ENCODE peak calls at places on chromosomes 16 and 17, in eight cellular contexts. One of them, this sample, is unnamed.
A peak's percentile ranks its signal among the peaks of the same experiment; 100 is the strongest.

GRCh38 chr16:87017388-87018012 is 299.7 kb downstream of the C16orf95 start:
- DNase-seq in HepG2: no peak
- DNase-seq in HCT116: peak; percentile 80
- DNase-seq in SK-N-SH: no peak
- DNase-seq in GM12878: no peak
- DNase-seq in K562: no peak
- DNase-seq in H1: no peak
- DNase-seq in A549: peak; percentile 84
- DNase-seq in this sample: peak; percentile 88

GRCh38 chr17:63024716-63025115 is 58.7 kb downstream of the TANC2 start:
- DNase-seq in H1: no peak
- DNase-seq in K562: no peak
- DNase-seq in SK-N-SH: no peak
- DNase-seq in GM12878: no peak
- DNase-seq in HepG2: no peak
- DNase-seq in HCT116: no peak
- DNase-seq in A549: no peak
- DNase-seq in this sample: no peak

GRCh38 chr16:19704321-19705130 is 13.5 kb downstream of the KNOP1 start:
- DNase-seq in K562: no peak
- DNase-seq in GM12878: no peak
- DNase-seq in A549: peak; percentile 28
- DNase-seq in HCT116: no peak
- DNase-seq in H1: no peak
- DNase-seq in HepG2: no peak
- DNase-seq in SK-N-SH: no peak
- DNase-seq in this sample: peak; percentile 79

GRCh38 chr16:88730632-88731607 is 24.6 kb downstream of the CTU2 start:
- DNase-seq in H1: no peak
- DNase-seq in SK-N-SH: peak; percentile 90
- DNase-seq in HepG2: no peak
- DNase-seq in K562: no peak
- DNase-seq in HCT116: no peak
- DNase-seq in A549: no peak
- DNase-seq in GM12878: no peak
- DNase-seq in this sample: no peak

GRCh38 chr16:15765880-15766279 is 90.9 kb downstream of the MYH11 start:
- DNase-seq in SK-N-SH: peak; percentile 64
- DNase-seq in GM12878: peak; percentile 74
- DNase-seq in K562: peak; percentile 45
- DNase-seq in HepG2: peak; percentile 73
- DNase-seq in A549: peak; percentile 58
- DNase-seq in H1: no peak
- DNase-seq in HCT116: peak; percentile 55
- DNase-seq in this sample: peak; percentile 44

GRCh38 chr16:50684823-50685455 is 3.8 kb upstream of the SNX20 start:
- DNase-seq in A549: no peak
- DNase-seq in SK-N-SH: no peak
- DNase-seq in GM12878: no peak
- DNase-seq in K562: no peak
- DNase-seq in HCT116: no peak
- DNase-seq in HepG2: no peak
- DNase-seq in H1: no peak
- DNase-seq in this sample: no peak

GRCh38 chr16:53123753-53124152 is 69.0 kb downstream of the CHD9 start:
- DNase-seq in SK-N-SH: no peak
- DNase-seq in HCT116: no peak
- DNase-seq in K562: no peak
- DNase-seq in A549: no peak
- DNase-seq in H1: no peak
- DNase-seq in GM12878: no peak
- DNase-seq in HepG2: no peak
- DNase-seq in this sample: no peak

GRCh38 chr16:11379420-11379819 is 34.2 kb downstream of the RMI2 start:
- DNase-seq in HCT116: no peak
- DNase-seq in A549: no peak
- DNase-seq in GM12878: peak; percentile 71
- DNase-seq in SK-N-SH: no peak
- DNase-seq in K562: no peak
- DNase-seq in HepG2: no peak
- DNase-seq in H1: no peak
- DNase-seq in this sample: no peak

GRCh38 chr16:81385031-81385756 is 59.4 kb upstream of the CMIP start:
- DNase-seq in GM12878: no peak
- DNase-seq in A549: no peak
- DNase-seq in K562: no peak
- DNase-seq in HepG2: no peak
- DNase-seq in SK-N-SH: no peak
- DNase-seq in HCT116: no peak
- DNase-seq in H1: no peak
- DNase-seq in this sample: peak; percentile 91

GRCh38 chr17:58759522-58759921 is 3.9 kb downstream of the PPM1E start:
- DNase-seq in SK-N-SH: peak; percentile 68
- DNase-seq in A549: no peak
- DNase-seq in K562: no peak
- DNase-seq in HCT116: no peak
- DNase-seq in HepG2: no peak
- DNase-seq in GM12878: no peak
- DNase-seq in H1: no peak
- DNase-seq in this sample: no peak

GRCh38 chr16:27945233-27945975 is 118.1 kb downstream of the GSG1L start:
- DNase-seq in K562: no peak
- DNase-seq in HepG2: no peak
- DNase-seq in GM12878: no peak
- DNase-seq in SK-N-SH: peak; percentile 46
- DNase-seq in HCT116: no peak
- DNase-seq in H1: no peak
- DNase-seq in A549: no peak
- DNase-seq in this sample: no peak

GRCh38 chr17:76000016-76000754 is 470 bp upstream of the CDK3 start:
- DNase-seq in GM12878: no peak
- DNase-seq in SK-N-SH: peak; percentile 98
- DNase-seq in HepG2: peak; percentile 66
- DNase-seq in K562: peak; percentile 91
- DNase-seq in A549: peak; percentile 73
- DNase-seq in H1: peak; percentile 62
- DNase-seq in HCT116: peak; percentile 33
- DNase-seq in this sample: peak; percentile 40

GRCh38 chr17:64115871-64116534 is 13.9 kb downstream of the ERN1 start:
- DNase-seq in A549: peak; percentile 34
- DNase-seq in HCT116: no peak
- DNase-seq in HepG2: no peak
- DNase-seq in H1: no peak
- DNase-seq in SK-N-SH: no peak
- DNase-seq in K562: no peak
- DNase-seq in GM12878: no peak
- DNase-seq in this sample: no peak

GRCh38 chr16:85353013-85353412 is 240.7 kb upstream of the CIBAR2 start:
- DNase-seq in HCT116: no peak
- DNase-seq in H1: no peak
- DNase-seq in SK-N-SH: no peak
- DNase-seq in A549: no peak
- DNase-seq in GM12878: no peak
- DNase-seq in HepG2: no peak
- DNase-seq in K562: no peak
- DNase-seq in this sample: no peak

GRCh38 chr16:85352221-85352620 is 239.9 kb upstream of the CIBAR2 start:
- DNase-seq in SK-N-SH: no peak
- DNase-seq in HepG2: no peak
- DNase-seq in H1: no peak
- DNase-seq in GM12878: no peak
- DNase-seq in A549: no peak
- DNase-seq in K562: no peak
- DNase-seq in HCT116: no peak
- DNase-seq in this sample: peak; percentile 26

GRCh38 chr16:85355515-85355837 is 243.2 kb upstream of the CIBAR2 start:
- DNase-seq in HepG2: no peak
- DNase-seq in HCT116: no peak
- DNase-seq in A549: no peak
- DNase-seq in SK-N-SH: no peak
- DNase-seq in GM12878: no peak
- DNase-seq in K562: no peak
- DNase-seq in H1: no peak
- DNase-seq in this sample: no peak

GRCh38 chr16:85354623-85355514 is 242.6 kb upstream of the CIBAR2 start:
- DNase-seq in H1: no peak
- DNase-seq in A549: no peak
- DNase-seq in HepG2: no peak
- DNase-seq in K562: peak; percentile 92
- DNase-seq in HCT116: no peak
- DNase-seq in SK-N-SH: peak; percentile 79
- DNase-seq in GM12878: no peak
- DNase-seq in this sample: no peak

GRCh38 chr16:85353839-85354622 is 241.8 kb upstream of the CIBAR2 start:
- DNase-seq in HCT116: no peak
- DNase-seq in K562: no peak
- DNase-seq in H1: no peak
- DNase-seq in HepG2: no peak
- DNase-seq in GM12878: no peak
- DNase-seq in SK-N-SH: no peak
- DNase-seq in A549: no peak
- DNase-seq in this sample: no peak
- H3K27ac ChIP-seq in HCT116: peak overlapping the region; percentile 9
- H3K27ac ChIP-seq in K562: peak overlapping the region; percentile 8
- H3K27ac ChIP-seq in H1: no peak overlapping the region
- H3K27ac ChIP-seq in HepG2: no peak overlapping the region
- H3K27ac ChIP-seq in GM12878: no peak overlapping the region
- H3K27ac ChIP-seq in SK-N-SH: peak overlapping the region; percentile 47
- H3K27ac ChIP-seq in A549: no peak overlapping the region
- H3K27ac ChIP-seq in this sample: no peak overlapping the region

GRCh38 chr17:73359255-73359816 is 47.5 kb upstream of the CDC42EP4 start:
- DNase-seq in HCT116: no peak
- DNase-seq in K562: no peak
- DNase-seq in H1: no peak
- DNase-seq in SK-N-SH: no peak
- DNase-seq in HepG2: no peak
- DNase-seq in A549: no peak
- DNase-seq in GM12878: no peak
- DNase-seq in this sample: no peak

GRCh38 chr17:73357981-73358380 is 46.2 kb upstream of the CDC42EP4 start:
- DNase-seq in A549: no peak
- DNase-seq in HCT116: no peak
- DNase-seq in GM12878: no peak
- DNase-seq in SK-N-SH: no peak
- DNase-seq in H1: no peak
- DNase-seq in K562: no peak
- DNase-seq in HepG2: no peak
- DNase-seq in this sample: no peak

GRCh38 chr17:73358668-73359067 is 46.9 kb upstream of the CDC42EP4 start:
- DNase-seq in GM12878: no peak
- DNase-seq in A549: no peak
- DNase-seq in HepG2: no peak
- DNase-seq in H1: no peak
- DNase-seq in SK-N-SH: no peak
- DNase-seq in K562: no peak
- DNase-seq in HCT116: no peak
- DNase-seq in this sample: no peak

GRCh38 chr17:73360961-73361761 is 49.4 kb upstream of the CDC42EP4 start:
- DNase-seq in K562: no peak
- DNase-seq in H1: no peak
- DNase-seq in GM12878: no peak
- DNase-seq in HepG2: no peak
- DNase-seq in A549: no peak
- DNase-seq in HCT116: no peak
- DNase-seq in SK-N-SH: no peak
- DNase-seq in this sample: no peak

GRCh38 chr17:73359987-73360410 is 48.2 kb upstream of the CDC42EP4 start:
- DNase-seq in H1: peak; percentile 59
- DNase-seq in HCT116: peak; percentile 59
- DNase-seq in K562: no peak
- DNase-seq in SK-N-SH: peak; percentile 63
- DNase-seq in HepG2: peak; percentile 72
- DNase-seq in GM12878: no peak
- DNase-seq in A549: no peak
- DNase-seq in this sample: no peak
- H3K4me3 ChIP-seq in H1: peak overlapping the region; percentile 34
- H3K4me3 ChIP-seq in HCT116: peak overlapping the region; percentile 1
- H3K4me3 ChIP-seq in K562: no peak overlapping the region
- H3K4me3 ChIP-seq in SK-N-SH: no peak overlapping the region
- H3K4me3 ChIP-seq in HepG2: no peak overlapping the region
- H3K4me3 ChIP-seq in GM12878: no peak overlapping the region
- H3K4me3 ChIP-seq in A549: no peak overlapping the region
- H3K4me3 ChIP-seq in this sample: no peak overlapping the region

DNA sequence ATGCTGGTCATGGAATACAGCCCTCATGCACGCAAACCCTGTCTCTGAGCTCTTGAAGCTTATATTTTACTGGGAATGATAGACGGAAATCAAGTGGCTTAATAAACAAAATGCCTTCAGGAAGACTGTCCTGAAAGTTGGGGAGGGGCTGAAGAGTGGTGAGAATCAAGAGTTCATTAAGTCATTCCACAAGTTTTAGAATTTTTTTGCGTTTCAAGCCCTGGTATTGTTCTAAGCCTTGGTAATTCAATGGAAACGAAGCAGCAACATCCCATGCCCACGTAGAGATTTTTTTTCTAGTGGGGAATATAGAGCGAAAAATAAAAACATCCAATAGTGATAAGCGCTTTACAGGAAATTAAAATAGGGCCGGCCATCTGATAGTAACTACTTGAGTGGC is 532 bp downstream of the PFAS start:
- DNase-seq in SK-N-SH: no peak
- DNase-seq in GM12878: no peak
- DNase-seq in HCT116: no peak
- DNase-seq in A549: no peak
- DNase-seq in K562: no peak
- DNase-seq in H1: no peak
- DNase-seq in HepG2: no peak
- DNase-seq in this sample: no peak
- TF ChIP-seq MAX in SK-N-SH: no peak
- TF ChIP-seq MAX in GM12878: no peak
- TF ChIP-seq MAX in HCT116: no peak
- TF ChIP-seq MAX in A549: no peak
- TF ChIP-seq MAX in K562: no peak
- TF ChIP-seq MAX in H1: no peak
- TF ChIP-seq MAX in HepG2: no peak
- TF ChIP-seq MAX in this sample: no peak

GRCh38 chr16:56849690-56850680 is 15.0 kb upstream of the SLC12A3 start:
- DNase-seq in HepG2: peak; percentile 84
- DNase-seq in K562: no peak
- DNase-seq in A549: no peak
- DNase-seq in SK-N-SH: no peak
- DNase-seq in HCT116: no peak
- DNase-seq in H1: no peak
- DNase-seq in GM12878: no peak
- DNase-seq in this sample: no peak

GRCh38 chr16:56855201-56855600 is 9.8 kb upstream of the SLC12A3 start:
- DNase-seq in H1: no peak
- DNase-seq in GM12878: no peak
- DNase-seq in HepG2: no peak
- DNase-seq in A549: no peak
- DNase-seq in HCT116: no peak
- DNase-seq in K562: no peak
- DNase-seq in SK-N-SH: no peak
- DNase-seq in this sample: no peak

GRCh38 chr16:56851671-56852400 is 13.2 kb upstream of the SLC12A3 start:
- DNase-seq in SK-N-SH: no peak
- DNase-seq in HepG2: peak; percentile 35
- DNase-seq in K562: no peak
- DNase-seq in HCT116: no peak
- DNase-seq in H1: peak; percentile 29
- DNase-seq in A549: peak; percentile 44
- DNase-seq in GM12878: no peak
- DNase-seq in this sample: peak; percentile 22

GRCh38 chr16:56852968-56853367 is 12.0 kb upstream of the SLC12A3 start:
- DNase-seq in GM12878: no peak
- DNase-seq in H1: no peak
- DNase-seq in HepG2: no peak
- DNase-seq in K562: no peak
- DNase-seq in HCT116: no peak
- DNase-seq in A549: no peak
- DNase-seq in SK-N-SH: no peak
- DNase-seq in this sample: no peak

GRCh38 chr16:56852401-56852730 is 12.6 kb upstream of the SLC12A3 start:
- DNase-seq in SK-N-SH: no peak
- DNase-seq in H1: no peak
- DNase-seq in GM12878: no peak
- DNase-seq in A549: no peak
- DNase-seq in HCT116: no peak
- DNase-seq in HepG2: no peak
- DNase-seq in K562: no peak
- DNase-seq in this sample: no peak
- H3K27ac ChIP-seq in SK-N-SH: no peak overlapping the region
- H3K27ac ChIP-seq in H1: no peak overlapping the region
- H3K27ac ChIP-seq in GM12878: no peak overlapping the region
- H3K27ac ChIP-seq in A549: no peak overlapping the region
- H3K27ac ChIP-seq in HCT116: no peak overlapping the region
- H3K27ac ChIP-seq in HepG2: no peak overlapping the region
- H3K27ac ChIP-seq in K562: no peak overlapping the region
- H3K27ac ChIP-seq in this sample: no peak overlapping the region

This sample was measured in endothelial cell of umbilical vein.